ENCODE peak calls at places on chromosome 5, in nine cellular contexts. D is HEK293T, J is mesothelial cell of epicardium, Q is cardiac muscle cell, O is GM23338, W is H1, U is AG08396, N is CD14-positive monocyte, R is psoas muscle. Y is an unnamed sample.

GRCh38 chr5:66174338-66174737 is 30.2 kb downstream of the SREK1 start:
- DNase-seq in D (peak; percentile 9), J (no peak), Q (peak; percentile 61), O (peak; percentile 28), W (no peak), U (peak; percentile 8), N (no peak), R (no peak), Y (no peak)

GRCh38 chr5:107513337-107514125 is 157.2 kb downstream of the EFNA5 start:
- DNase-seq in D (no peak), J (no peak), Q (no peak), O (no peak), W (no peak), U (no peak), N (no peak), R (no peak), Y (no peak)

GRCh38 chr5:138605254-138605972 is 30.2 kb upstream of the HSPA9 start:
- DNase-seq in D (no peak), J (no peak), Q (peak; percentile 45), O (no peak), W (no peak), U (no peak), N (no peak), R (no peak), Y (no peak)

GRCh38 chr5:42898760-42899159 is 87.1 kb upstream of the SELENOP start:
- DNase-seq in D (no peak), J (no peak), Q (no peak), O (no peak), W (no peak), U (no peak), N (no peak), R (no peak), Y (no peak)

GRCh38 chr5:53032188-53032587 is 43.0 kb downstream of the ITGA2 start:
- DNase-seq in D (no peak), J (no peak), Q (no peak), O (no peak), W (no peak), U (no peak), N (no peak), R (no peak), Y (no peak)

GRCh38 chr5:52893105-52893504 is 96.0 kb upstream of the ITGA2 start:
- DNase-seq in D (no peak), J (no peak), Q (peak; percentile 79), O (no peak), W (no peak), U (peak; percentile 39), N (no peak), R (no peak), Y (no peak)

GRCh38 chr5:35626108-35626507 is 8.4 kb downstream of the SPEF2 start:
- DNase-seq in D (no peak), J (no peak), Q (no peak), O (no peak), W (no peak), U (peak; percentile 15), N (no peak), R (no peak), Y (no peak)

GRCh38 chr5:158135682-158136176 is 276.8 kb upstream of the CLINT1 start:
- DNase-seq in D (no peak), J (no peak), Q (no peak), O (peak; percentile 77), W (peak; percentile 70), U (no peak), N (no peak), R (peak; percentile 36), Y (no peak)

GRCh38 chr5:172412724-172413260 is 41.5 kb downstream of the SH3PXD2B start:
- DNase-seq in D (no peak), J (no peak), Q (peak; percentile 99), O (no peak), W (no peak), U (peak; percentile 75), N (peak; percentile 82), R (peak; percentile 93), Y (peak; percentile 70)

GRCh38 chr5:82421119-82421518 is 143.0 kb upstream of the RPS23 start:
- DNase-seq in D (no peak), J (no peak), Q (peak; percentile 95), O (no peak), W (no peak), U (peak; percentile 30), N (no peak), R (no peak), Y (no peak)

GRCh38 chr5:148998174-148998797 is 64.6 kb downstream of the SH3TC2 start:
- DNase-seq in D (peak; percentile 26), J (no peak), Q (peak; percentile 72), O (peak; percentile 85), W (no peak), U (no peak), N (no peak), R (no peak), Y (no peak)

GRCh38 chr5:130052752-130053151 is 148.5 kb downstream of the CHSY3 start:
- DNase-seq in D (no peak), J (no peak), Q (no peak), O (no peak), W (no peak), U (no peak), N (no peak), R (no peak), Y (no peak)

GRCh38 chr5:154293219-154293618 is 102.7 kb downstream of the GALNT10 start:
- DNase-seq in D (no peak), J (no peak), Q (no peak), O (peak; percentile 33), W (no peak), U (no peak), N (no peak), R (no peak), Y (no peak)

GRCh38 chr5:30693326-30693725 is 500.2 kb upstream of the CDH6 start:
- DNase-seq in D (no peak), J (no peak), Q (no peak), O (no peak), W (no peak), U (no peak), N (no peak), R (no peak), Y (no peak)

GRCh38 chr5:126450388-126450787 is 27.2 kb downstream of the GRAMD2B start:
- DNase-seq in D (no peak), J (no peak), Q (no peak), O (no peak), W (no peak), U (no peak), N (no peak), R (no peak), Y (no peak)

GRCh38 chr5:89948977-89949376 is 460.6 kb downstream of the CETN3 start:
- DNase-seq in D (no peak), J (no peak), Q (no peak), O (no peak), W (no peak), U (no peak), N (no peak), R (no peak), Y (no peak)

GRCh38 chr5:134714120-134714519 is 24.2 kb upstream of the CAMLG start:
- DNase-seq in D (peak; percentile 15), J (no peak), Q (no peak), O (peak; percentile 8), W (no peak), U (no peak), N (no peak), R (no peak), Y (no peak)

GRCh38 chr5:54302267-54302687 is 8.1 kb downstream of the ARL15 start:
- DNase-seq in D (no peak), J (no peak), Q (peak; percentile 54), O (no peak), W (no peak), U (no peak), N (peak; percentile 70), R (no peak), Y (no peak)

GRCh38 chr5:90802695-90803317 is 244.2 kb downstream of the ADGRV1 start:
- DNase-seq in D (peak; percentile 57), J (no peak), Q (peak; percentile 37), O (peak; percentile 88), W (no peak), U (peak; percentile 28), N (no peak), R (no peak), Y (peak; percentile 35)

GRCh38 chr5:125583291-125583690 is 836.9 kb upstream of the ZNF608 start:
- DNase-seq in D (no peak), J (no peak), Q (no peak), O (no peak), W (no peak), U (no peak), N (no peak), R (no peak), Y (no peak)

GRCh38 chr5:173454381-173454763 is 126.2 kb upstream of the STC2 start:
- DNase-seq in D (no peak), J (no peak), Q (peak; percentile 19), O (no peak), W (no peak), U (peak; percentile 52), N (no peak), R (no peak), Y (no peak)

GRCh38 chr5:76794871-76795270 is 24.0 kb upstream of the F2RL1 start:
- DNase-seq in D (no peak), J (no peak), Q (peak; percentile 59), O (no peak), W (no peak), U (no peak), N (no peak), R (no peak), Y (no peak)

GRCh38 chr5:6722015-6722414 is 8.8 kb downstream of the TENT4A start:
- DNase-seq in D (no peak), J (no peak), Q (peak; percentile 23), O (no peak), W (no peak), U (peak; percentile 45), N (no peak), R (no peak), Y (no peak)